ENCODE peak calls at places on chromosomes 16 and 17, in five cellular contexts. L is spleen, Q is heart left ventricle, N is IMR-90, D is Peyer's patch. J is an unnamed sample.

GRCh38 chr16:75181630-75182029 is 25.3 kb downstream of the CTRB2 start:
- DNase-seq in L (no peak), Q (no peak), N (no peak), D (no peak), J (no peak)

GRCh38 chr17:61567045-61567802 is 23.8 kb downstream of the NACA2 start:
- DNase-seq in L (no peak), Q (no peak), N (no peak), D (no peak), J (no peak)

GRCh38 chr16:71626018-71626857 is at the start of gene MARVELD3:
- DNase-seq in L (peak; percentile 72), Q (no peak), N (no peak), D (no peak), J (peak; percentile 85)

GRCh38 chr17:71438631-71439146 is 682.1 kb upstream of the SOX9 start:
- DNase-seq in L (no peak), Q (no peak), N (peak; percentile 98), D (no peak), J (no peak)

GRCh38 chr16:81241706-81242105 is 3.2 kb downstream of the BCO1 start:
- DNase-seq in L (no peak), Q (no peak), N (no peak), D (no peak), J (no peak)

GRCh38 chr16:50248845-50249244 is 17.5 kb upstream of the ADCY7 start:
- DNase-seq in L (no peak), Q (no peak), N (no peak), D (no peak), J (no peak)

GRCh38 chr17:8060274-8060673 is 21.4 kb downstream of the ALOX15B start:
- DNase-seq in L (peak; percentile 51), Q (no peak), N (peak; percentile 65), D (peak; percentile 63), J (no peak)

GRCh38 chr16:63613701-63614100 is 1508.2 kb downstream of the CDH11 start:
- DNase-seq in L (no peak), Q (no peak), N (peak; percentile 4), D (no peak), J (no peak)

GRCh38 chr16:84034516-84034915 is 8.1 kb downstream of the SLC38A8 start:
- DNase-seq in L (no peak), Q (no peak), N (no peak), D (no peak), J (no peak)

GRCh38 chr17:75645889-75646625 is 12.8 kb downstream of the SMIM5 start:
- DNase-seq in L (peak; percentile 83), Q (no peak), N (no peak), D (no peak), J (peak; percentile 93)

GRCh38 chr17:2087597-2088211 is 32.8 kb downstream of the HIC1 start:
- DNase-seq in L (peak; percentile 87), Q (peak; percentile 68), N (peak; percentile 12), D (peak; percentile 76), J (no peak)
- TF ChIP-seq POLR2A in L (no peak), Q (no peak), N (no peak), D (no peak), J (no peak)

DNA sequence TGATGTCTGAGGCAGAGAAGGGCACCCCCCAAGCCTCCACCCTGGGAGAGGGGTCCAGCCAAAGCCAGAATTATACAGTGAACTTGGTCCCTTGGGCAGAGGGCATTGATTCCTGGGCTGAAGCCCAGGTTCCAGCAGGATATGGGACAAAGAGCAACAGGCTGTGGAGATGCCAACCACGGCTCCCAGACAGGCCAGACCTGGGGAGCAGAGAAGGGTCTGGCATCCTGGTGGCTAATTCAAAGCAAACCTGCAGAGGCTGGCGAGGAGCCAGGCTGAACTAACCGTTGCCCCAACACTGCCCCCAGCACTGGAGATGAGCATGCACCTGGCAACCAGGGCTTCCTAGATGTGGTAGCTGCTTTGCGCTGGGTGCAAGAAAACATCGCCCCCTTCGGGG is 3.0 kb downstream of the CES3 start:
- DNase-seq in L (no peak), Q (no peak), N (no peak), D (no peak), J (peak; percentile 92)
- TF ChIP-seq CTCF in L (no peak), Q (no peak), N (no peak), D (no peak), J (no peak)

GRCh38 chr16:2597560-2597902 is 59.7 kb downstream of the PDPK1 start:
- DNase-seq in L (peak; percentile 47), Q (no peak), N (no peak), D (no peak), J (peak; percentile 8)

GRCh38 chr16:2592786-2593185 is 55.0 kb downstream of the PDPK1 start:
- DNase-seq in L (peak; percentile 51), Q (no peak), N (no peak), D (no peak), J (peak; percentile 11)

GRCh38 chr16:2596747-2597559 is 59.1 kb downstream of the PDPK1 start:
- DNase-seq in L (peak; percentile 40), Q (no peak), N (no peak), D (no peak), J (peak; percentile 44)

GRCh38 chr16:2598133-2598641 is 60.4 kb downstream of the PDPK1 start:
- DNase-seq in L (peak; percentile 60), Q (no peak), N (no peak), D (peak; percentile 14), J (peak; percentile 17)

GRCh38 chr16:2595376-2596200 is 57.8 kb downstream of the PDPK1 start:
- DNase-seq in L (peak; percentile 41), Q (no peak), N (no peak), D (no peak), J (no peak)
- TF ChIP-seq POLR2A in L (no peak), Q (no peak), N (no peak), D (no peak), J (no peak)

DNA sequence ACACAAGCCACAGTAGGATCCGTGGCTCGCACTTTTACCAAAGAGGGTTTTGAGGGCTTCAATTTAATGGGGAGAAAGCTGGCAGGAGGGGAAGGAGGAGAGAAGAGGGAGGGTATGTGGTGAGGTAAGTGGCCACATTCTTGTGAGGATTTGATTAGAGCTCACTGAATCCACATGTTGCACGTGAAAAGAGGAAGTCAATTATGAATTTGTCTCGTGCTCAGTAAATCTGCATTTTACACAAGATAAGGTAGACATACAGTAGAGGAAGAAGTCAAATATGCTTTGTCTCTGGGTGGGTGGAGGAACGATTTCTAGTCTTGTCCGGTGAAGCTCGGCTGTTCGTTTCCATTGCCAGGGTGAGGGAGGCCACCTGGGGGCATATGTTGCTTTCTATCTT is 862 bp downstream of the ZNF232 start:
- DNase-seq in L (no peak), Q (no peak), N (no peak), D (no peak), J (no peak)
- TF ChIP-seq CTCF in L (no peak), Q (no peak), N (no peak), D (no peak), J (no peak)

DNA sequence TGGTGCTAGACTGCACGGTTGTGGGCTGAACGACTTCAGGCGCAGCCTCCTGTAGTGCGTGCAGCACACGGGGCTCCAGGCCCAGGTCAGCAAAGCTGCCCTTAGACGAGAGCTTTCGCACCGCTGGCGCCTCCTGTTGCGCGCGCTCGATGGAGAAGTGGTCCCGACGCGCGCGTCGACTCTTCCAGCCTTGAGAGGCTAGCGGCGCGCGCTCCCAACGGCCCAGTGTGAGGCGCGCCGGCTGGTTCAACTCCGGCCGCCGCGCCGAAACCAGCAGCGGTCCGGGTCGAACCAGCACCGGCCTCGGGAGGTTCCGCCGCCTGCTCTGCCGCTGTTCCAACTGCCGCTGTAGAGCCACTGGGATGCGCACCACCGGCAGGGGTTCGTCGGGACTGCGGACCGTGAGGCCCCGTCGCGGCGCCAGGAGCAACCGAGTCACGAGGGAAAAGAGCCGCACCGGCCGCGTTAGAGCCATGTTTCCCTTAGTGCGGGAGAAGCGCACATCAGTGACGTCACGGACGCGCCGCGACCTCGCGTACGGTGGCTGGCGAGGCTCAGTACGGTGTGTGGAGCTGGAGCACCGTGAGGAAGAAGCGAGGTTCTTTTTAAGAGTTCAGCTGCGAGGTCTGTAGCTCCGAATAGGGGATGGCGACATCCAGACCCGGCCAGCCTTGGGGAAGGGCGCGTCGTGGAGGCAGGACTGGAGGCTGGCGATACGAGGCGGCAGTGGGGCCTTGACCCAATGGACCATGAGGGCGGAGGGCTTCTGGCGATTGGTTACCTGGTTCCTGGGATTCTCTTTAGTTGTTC is at the start of the genes DDX28 and DUS2:
- DNase-seq in L (peak; percentile 98), Q (peak; percentile 95), N (peak; percentile 91), D (peak; percentile 87), J (peak; percentile 94)
- TF ChIP-seq POLR2A in L (no peak), Q (peak; percentile 58), N (peak; percentile 77), D (peak; percentile 23), J (peak; percentile 45)

DNA sequence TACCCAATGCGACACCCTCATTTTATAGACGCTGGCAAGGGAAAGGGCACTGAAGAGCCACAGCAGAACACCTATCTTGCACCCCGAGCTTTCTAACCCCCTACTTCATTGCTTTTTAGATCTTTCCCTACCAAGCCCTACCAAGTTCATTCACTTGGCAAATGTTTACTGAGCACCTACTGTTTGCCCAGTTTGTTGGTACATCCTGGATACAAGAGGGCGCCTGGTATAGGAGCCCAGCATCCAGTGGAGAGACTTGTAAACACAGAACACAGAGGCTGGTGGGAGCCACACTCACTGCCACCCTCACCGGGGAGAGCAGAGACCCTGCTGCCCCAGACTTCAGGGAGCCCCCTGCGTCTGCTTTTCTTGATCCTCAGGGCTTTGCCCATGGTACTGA is 112.6 kb downstream of the GNAO1 start:
- DNase-seq in L (peak; percentile 47), Q (no peak), N (no peak), D (no peak), J (no peak)
- TF ChIP-seq CTCF in L (no peak), Q (no peak), N (no peak), D (no peak), J (no peak)

DNA sequence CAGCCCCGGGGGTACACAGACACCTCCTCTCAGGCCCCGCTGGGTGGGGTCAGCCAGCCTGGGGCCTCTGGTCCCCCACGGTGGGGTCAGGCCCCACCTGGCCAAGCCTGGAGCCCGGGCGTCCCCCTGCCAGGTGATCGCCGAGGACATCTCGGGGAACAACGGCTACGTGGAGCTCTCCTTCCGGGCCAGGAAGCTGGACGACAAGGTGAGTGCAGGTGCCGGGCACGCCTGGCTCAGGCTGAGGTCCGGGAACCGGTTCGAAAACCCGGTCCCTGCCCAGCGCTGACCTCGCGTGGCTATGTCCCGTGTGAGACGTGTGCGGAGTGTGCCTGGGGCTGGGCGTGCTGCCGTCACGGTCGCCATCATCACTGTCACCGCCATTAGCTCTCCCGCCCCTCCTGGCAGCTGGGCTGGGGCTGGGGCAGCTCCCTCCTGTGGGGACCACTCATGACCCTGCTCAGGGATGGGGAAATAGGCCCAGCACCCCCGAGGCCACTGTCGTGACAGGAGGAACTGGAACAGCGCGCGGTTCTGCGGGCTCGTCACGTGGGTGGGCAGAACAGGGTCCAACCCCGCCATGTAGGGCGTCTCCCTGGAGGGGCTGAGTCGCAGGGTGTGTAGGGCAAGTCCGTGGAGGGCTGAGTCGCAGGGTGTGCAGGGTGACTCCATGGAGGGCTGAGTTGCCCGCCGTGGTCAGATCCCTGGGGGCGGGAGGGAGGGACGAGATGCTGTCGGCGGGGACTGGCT is 8.5 kb downstream of the CPNE7 start:
- DNase-seq in L (peak; percentile 67), Q (no peak), N (no peak), D (no peak), J (no peak)
- TF ChIP-seq POLR2A in L (no peak), Q (no peak), N (no peak), D (no peak), J (no peak)

GRCh38 chr16:67016681-67017450 is 12.1 kb upstream of the CBFB start:
- DNase-seq in L (peak; percentile 44), Q (no peak), N (no peak), D (no peak), J (no peak)

GRCh38 chr16:67014641-67015315 is 14.2 kb upstream of the CBFB start:
- DNase-seq in L (peak; percentile 20), Q (no peak), N (no peak), D (no peak), J (no peak)

GRCh38 chr16:67016143-67016542 is 12.8 kb upstream of the CBFB start:
- DNase-seq in L (peak; percentile 41), Q (no peak), N (no peak), D (no peak), J (no peak)

GRCh38 chr16:67013823-67014640 is 14.9 kb upstream of the CBFB start:
- DNase-seq in L (peak; percentile 90), Q (peak; percentile 90), N (peak; percentile 46), D (peak; percentile 50), J (peak; percentile 67)

GRCh38 chr16:67015317-67015731 is 13.6 kb upstream of the CBFB start:
- DNase-seq in L (peak; percentile 38), Q (no peak), N (no peak), D (no peak), J (peak; percentile 25)
- TF ChIP-seq CTCF in L (no peak), Q (no peak), N (no peak), D (no peak), J (peak; percentile 18)

J was measured in right lobe of liver.